ENCODE peak calls at places on chromosomes 13 and 19, in nine cellular contexts. T is endothelial cell; C is HS-27A; H is skeletal muscle cell; P is activated CD8-positive, alpha-beta T cell treated with anti-CD3 and anti-CD28 coated beads for 36 hours; Q is NCI-H345; L is body of pancreas; U is activated CD8-positive, alpha-beta memory T cell treated with anti-CD3 and anti-CD28 coated beads for 1 hour; G is HT1080. Z is an unnamed sample.

GRCh38 chr13:29532821-29533220 is 62.7 kb downstream of the SLC7A1 start:
- DNase-seq in U (no peak), C (no peak), L (no peak), H (no peak), P (no peak), T (no peak), G (no peak), Q (no peak), Z (no peak)

GRCh38 chr13:112703935-112704633 is 14.2 kb downstream of the ATP11A start:
- DNase-seq in L (no peak), Q (no peak), C (no peak), T (no peak), U (no peak), P (peak; percentile 16), H (no peak), G (no peak), Z (no peak)

GRCh38 chr19:9865732-9866627 is 30.9 kb downstream of the PIN1 start:
- DNase-seq in T (no peak), G (no peak), H (no peak), Q (no peak), U (no peak), C (no peak), L (no peak), P (peak; percentile 59), Z (no peak)

GRCh38 chr13:109145631-109146030 is 516.2 kb downstream of the MYO16 start:
- DNase-seq in G (peak; percentile 65), Q (peak; percentile 52), T (peak; percentile 37), H (no peak), L (peak; percentile 43), U (no peak), C (peak; percentile 36), P (peak; percentile 26), Z (peak; percentile 51)

GRCh38 chr13:29073762-29074161 is 253.6 kb downstream of the MTUS2 start:
- DNase-seq in T (no peak), P (no peak), C (no peak), Q (peak; percentile 44), L (no peak), U (no peak), G (no peak), H (no peak), Z (no peak)

GRCh38 chr13:78607409-78608253 is 4.3 kb upstream of the POU4F1 start:
- DNase-seq in G (no peak), C (no peak), T (no peak), L (no peak), Q (no peak), P (no peak), H (no peak), U (no peak), Z (no peak)

GRCh38 chr19:9306443-9306842 is 3.2 kb downstream of the ZNF699 start:
- DNase-seq in T (no peak), C (peak; percentile 56), P (no peak), Q (no peak), U (no peak), L (no peak), G (peak; percentile 51), H (peak; percentile 25), Z (no peak)

GRCh38 chr13:100913143-100913542 is 238.5 kb upstream of the TMTC4 start:
- DNase-seq in T (no peak), U (no peak), P (no peak), H (no peak), G (no peak), L (no peak), Q (no peak), C (no peak), Z (no peak)

GRCh38 chr19:19662866-19663291 is 597 bp downstream of the ATP13A1 start:
- DNase-seq in G (peak; percentile 24), T (peak; percentile 37), H (no peak), Q (no peak), P (no peak), U (no peak), C (no peak), L (no peak), Z (no peak)

GRCh38 chr13:30647824-30648521 is 30.3 kb downstream of the USPL1 start:
- DNase-seq in L (no peak), G (no peak), P (no peak), T (no peak), C (no peak), H (no peak), Q (no peak), U (no peak), Z (no peak)

GRCh38 chr13:107586216-107586615 is 629.1 kb downstream of the LIG4 start:
- DNase-seq in H (no peak), P (no peak), U (no peak), C (no peak), Q (no peak), L (no peak), T (no peak), G (no peak), Z (no peak)

GRCh38 chr13:28659611-28659970 is 661 bp downstream of the POMP start:
- DNase-seq in U (no peak), L (no peak), Q (no peak), T (no peak), G (peak; percentile 47), C (no peak), P (peak; percentile 41), H (no peak), Z (no peak)

GRCh38 chr13:74026753-74027152 is 107.5 kb downstream of the KLF12 start:
- DNase-seq in T (peak; percentile 57), G (peak; percentile 75), H (no peak), U (peak; percentile 45), Q (no peak), C (no peak), P (peak; percentile 83), L (no peak), Z (peak; percentile 18)

GRCh38 chr19:681029-681626 is 4.9 kb downstream of the FSTL3 start:
- DNase-seq in G (no peak), H (no peak), P (peak; percentile 44), Q (peak; percentile 90), T (peak; percentile 91), L (peak; percentile 88), U (peak; percentile 80), C (no peak), Z (peak; percentile 87)

GRCh38 chr19:14149509-14149994 is 13.2 kb upstream of the ASF1B start:
- DNase-seq in T (no peak), C (no peak), Q (no peak), P (peak; percentile 61), U (peak; percentile 35), H (no peak), G (no peak), L (peak; percentile 39), Z (no peak)

GRCh38 chr19:10952809-10953208 is 8.0 kb upstream of the SMARCA4 start:
- DNase-seq in C (no peak), P (no peak), Q (no peak), H (no peak), G (no peak), T (no peak), L (peak; percentile 56), U (no peak), Z (no peak)

GRCh38 chr19:48196933-48197665 is 26.6 kb downstream of the ZSWIM9 start:
- DNase-seq in Q (no peak), C (no peak), H (no peak), U (no peak), L (no peak), P (no peak), T (no peak), G (no peak), Z (no peak)

GRCh38 chr19:2223959-2224358 is 12.2 kb downstream of the PLEKHJ1 start:
- DNase-seq in U (no peak), G (no peak), L (no peak), T (no peak), H (no peak), P (peak; percentile 59), Q (no peak), C (no peak), Z (no peak)

GRCh38 chr13:44474122-44474910 is 100.7 kb downstream of the SERP2 start:
- DNase-seq in L (no peak), H (no peak), P (no peak), C (peak; percentile 27), G (peak; percentile 25), T (no peak), U (no peak), Q (no peak), Z (no peak)

GRCh38 chr19:16233081-16233776 is 35.5 kb downstream of the AP1M1 start:
- DNase-seq in U (no peak), L (no peak), G (no peak), P (no peak), T (no peak), C (no peak), Q (no peak), H (no peak), Z (no peak)

GRCh38 chr13:64912141-64912540 is 2318.0 kb downstream of the PCDH9 start:
- DNase-seq in G (peak; percentile 81), Q (no peak), C (peak; percentile 35), P (no peak), T (no peak), L (no peak), H (peak; percentile 26), U (no peak), Z (peak; percentile 6)

GRCh38 chr13:113920606-113921306 is 53.1 kb downstream of the C13orf46 start:
- DNase-seq in H (no peak), T (no peak), G (no peak), C (no peak), U (no peak), P (no peak), Q (no peak), L (no peak), Z (no peak)

GRCh38 chr13:50576156-50576555 is 267.3 kb downstream of the DLEU7 start:
- DNase-seq in G (no peak), H (no peak), P (no peak), U (no peak), T (no peak), L (peak; percentile 78), Q (peak; percentile 77), C (no peak), Z (no peak)

GRCh38 chr13:43573361-43573740 is 213.4 kb downstream of the ENOX1 start:
- DNase-seq in C (peak; percentile 40), G (no peak), Q (no peak), U (no peak), P (no peak), T (no peak), H (no peak), L (no peak), Z (no peak)

GRCh38 chr13:109779074-109779473 is 7.3 kb downstream of the IRS2 start:
- DNase-seq in G (no peak), C (no peak), T (no peak), H (no peak), Q (no peak), P (peak; percentile 75), L (no peak), U (no peak), Z (no peak)

GRCh38 chr13:44278164-44278563 is 95.5 kb upstream of the SERP2 start:
- DNase-seq in H (no peak), Q (no peak), G (no peak), U (no peak), T (no peak), L (peak; percentile 21), P (no peak), C (no peak), Z (no peak)

GRCh38 chr13:33509642-33510229 is 224.2 kb upstream of the STARD13 start:
- DNase-seq in H (no peak), U (no peak), T (peak; percentile 28), G (no peak), C (no peak), L (peak; percentile 32), Q (no peak), P (no peak), Z (no peak)

GRCh38 chr13:113935081-113935511 is 38.8 kb downstream of the C13orf46 start:
- DNase-seq in Q (no peak), C (no peak), G (no peak), H (no peak), T (no peak), L (peak; percentile 10), P (no peak), U (no peak), Z (no peak)

GRCh38 chr19:5617080-5617479 is 5.5 kb downstream of the SAFB2 start:
- DNase-seq in L (no peak), P (no peak), G (no peak), C (no peak), Q (no peak), T (no peak), H (no peak), U (no peak), Z (no peak)

GRCh38 chr19:2624537-2625091 is 77.9 kb downstream of the GNG7 start:
- DNase-seq in U (no peak), Q (no peak), T (no peak), G (no peak), P (no peak), H (no peak), L (peak; percentile 70), C (no peak), Z (no peak)

GRCh38 chr13:73366241-73366640 is 307.4 kb downstream of the KLF5 start:
- DNase-seq in L (no peak), U (no peak), C (no peak), G (no peak), H (no peak), P (no peak), Q (no peak), T (no peak), Z (no peak)